ENCODE peak calls at places on chromosomes 1 and 21, in nine cellular contexts. T, Z, Q, I, S, B, R, M and C are unnamed samples. For H3K4me1 and H3K9me3, the result is how much of the 10 kb centered on the place peaks cover.

GRCh38 chr1:235888119-235888643 is 21.5 kb upstream of the LYST start:
- DNase-seq in T (no peak), Z (no peak), Q (no peak), I (no peak), S (no peak), B (no peak), R (no peak), M (no peak), C (no peak)

GRCh38 chr1:77036560-77036959 is 169.3 kb downstream of the ST6GALNAC5 start:
- DNase-seq in T (no peak), Z (no peak), Q (no peak), I (peak), S (no peak), B (no peak), R (no peak), M (no peak), C (no peak)

GRCh38 chr1:75579046-75579445 is 31.9 kb downstream of the SLC44A5 start:
- DNase-seq in T (no peak), Z (no peak), Q (no peak), I (no peak), S (no peak), B (no peak), R (no peak), M (no peak), C (no peak)

GRCh38 chr1:228668553-228669400 is 66.5 kb upstream of the RHOU start:
- DNase-seq in T (no peak), Z (peak), Q (no peak), I (no peak), S (no peak), B (no peak), R (no peak), M (peak), C (no peak)

GRCh38 chr1:54564312-54565112 is 16.5 kb downstream of the ACOT11 start:
- DNase-seq in T (no peak), Z (peak), Q (peak), I (no peak), S (peak), B (peak), R (no peak), M (no peak), C (no peak)

GRCh38 chr1:58848818-58849411 is 65.1 kb upstream of the JUN start:
- DNase-seq in T (peak), Z (peak), Q (peak), I (peak), S (peak), B (no peak), R (peak), M (peak), C (peak)

GRCh38 chr1:181033128-181033798 is 520 bp upstream of the MR1 start:
- DNase-seq in T (no peak), Z (peak), Q (no peak), I (peak), S (no peak), B (peak), R (peak), M (peak), C (peak)

GRCh38 chr1:220370041-220370700 is 97.9 kb upstream of the RAB3GAP2 start:
- DNase-seq in T (no peak), Z (no peak), Q (no peak), I (peak), S (no peak), B (no peak), R (peak), M (no peak), C (no peak)

GRCh38 chr1:152486400-152487006 is 24.1 kb upstream of the LCE5A start:
- DNase-seq in T (no peak), Z (no peak), Q (no peak), I (no peak), S (no peak), B (no peak), R (no peak), M (no peak), C (no peak)

GRCh38 chr1:53372501-53372951 is 44.7 kb upstream of the LRP8 start:
- DNase-seq in T (no peak), Z (no peak), Q (no peak), I (no peak), S (peak), B (no peak), R (no peak), M (no peak), C (no peak)

GRCh38 chr21:20998886-20999285 is 677 bp downstream of the NCAM2 start:
- DNase-seq in T (no peak), Z (no peak), Q (no peak), I (no peak), S (no peak), B (no peak), R (no peak), M (no peak), C (no peak)

DNA sequence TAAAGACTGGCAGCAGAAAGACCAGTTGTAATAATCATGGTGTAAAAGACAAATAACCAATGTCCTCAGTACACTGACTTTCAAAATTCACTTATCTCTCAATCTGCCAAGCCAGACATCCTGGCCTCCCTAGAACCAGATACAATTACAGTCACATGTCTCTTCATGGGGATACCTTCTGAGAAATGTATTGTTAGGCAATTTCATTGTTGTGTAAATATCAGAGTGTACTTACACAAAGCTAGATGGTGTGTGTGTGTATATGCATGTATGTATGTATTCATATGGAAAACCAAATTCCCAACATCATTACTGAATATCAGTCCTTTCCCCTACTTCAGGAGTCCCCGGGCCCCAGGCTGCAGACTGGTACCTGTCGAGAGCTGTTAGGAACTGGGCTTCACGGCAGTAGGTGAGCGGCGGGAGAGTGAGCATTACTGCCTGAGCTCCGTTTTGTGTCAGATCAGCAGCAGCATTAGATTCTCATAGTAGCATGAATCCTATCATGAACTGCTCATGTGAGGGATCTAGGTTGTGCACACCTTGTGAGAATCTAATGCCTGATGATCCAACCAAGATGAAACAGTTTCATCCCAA is 65.3 kb upstream of the ZNF326 start:
- DNase-seq in T (no peak), Z (no peak), Q (no peak), I (no peak), S (no peak), B (no peak), R (no peak), M (no peak), C (no peak)
- H3K4me1 ChIP-seq in T (under half), Z (under half), Q (under half), I (under half), S (under half), B (under half), R (under half), M (under half), C (under half)

GRCh38 chr1:82564338-82564737 is 763.6 kb downstream of the ADGRL2 start:
- DNase-seq in T (no peak), Z (no peak), Q (no peak), I (no peak), S (peak), B (peak), R (no peak), M (no peak), C (no peak)

GRCh38 chr1:82565146-82565545 is 764.4 kb downstream of the ADGRL2 start:
- DNase-seq in T (no peak), Z (no peak), Q (no peak), I (peak), S (no peak), B (peak), R (no peak), M (peak), C (peak)

GRCh38 chr1:82567308-82567707 is 766.6 kb downstream of the ADGRL2 start:
- DNase-seq in T (no peak), Z (no peak), Q (no peak), I (no peak), S (no peak), B (no peak), R (no peak), M (no peak), C (no peak)

GRCh38 chr1:82562448-82562847 is 761.7 kb downstream of the ADGRL2 start:
- DNase-seq in T (no peak), Z (no peak), Q (no peak), I (no peak), S (no peak), B (no peak), R (no peak), M (no peak), C (no peak)

DNA sequence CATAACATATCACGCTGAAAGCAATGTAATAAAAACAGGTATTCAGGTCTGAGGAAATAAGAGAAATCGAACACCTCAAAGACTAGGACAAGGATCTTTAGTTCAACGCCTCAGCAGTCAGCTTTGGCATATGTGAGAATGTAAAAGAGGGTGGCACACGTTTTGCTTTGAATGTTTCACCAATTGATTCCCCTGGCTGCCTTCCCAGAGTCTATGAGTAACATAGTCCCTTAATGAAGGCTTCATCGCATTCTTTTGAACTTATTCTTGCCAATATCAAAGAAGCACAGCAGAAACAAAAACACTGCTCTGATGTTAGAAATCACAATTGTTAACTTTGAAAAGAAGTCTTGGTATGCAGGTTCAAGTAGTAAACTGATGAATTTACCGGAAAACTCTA is 764.8 kb downstream of the ADGRL2 start:
- DNase-seq in T (no peak), Z (no peak), Q (no peak), I (peak), S (no peak), B (no peak), R (no peak), M (peak), C (peak)
- H3K9me3 ChIP-seq in T (under half), Z (under half), Q (under half), I (under half), S (under half), B (under half), R (under half), M (under half), C (under half)

DNA sequence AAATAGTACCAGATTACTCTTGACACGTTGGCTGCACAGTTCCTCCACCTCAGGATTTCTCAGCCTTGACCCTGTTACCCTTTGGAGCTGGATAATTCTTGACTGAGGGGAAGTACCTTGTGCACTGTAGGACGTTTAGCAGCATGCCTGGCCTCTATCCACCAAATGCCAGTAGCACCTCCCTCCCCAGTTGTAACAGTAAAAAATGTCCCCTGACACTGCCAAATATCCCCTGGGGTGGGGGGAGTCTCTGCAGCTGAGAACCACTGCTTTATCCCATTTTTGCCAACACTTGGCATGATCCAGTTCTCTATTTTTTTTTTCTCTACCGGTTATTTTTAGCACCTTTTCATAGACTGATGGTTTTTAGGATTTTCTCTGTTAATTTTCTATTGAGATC is 34.0 kb downstream of the C1orf198 start:
- DNase-seq in T (no peak), Z (no peak), Q (no peak), I (no peak), S (no peak), B (no peak), R (no peak), M (no peak), C (no peak)
- H3K4me1 ChIP-seq in T (under half), Z (under half), Q (under half), I (under half), S (under half), B (under half), R (under half), M (under half), C (under half)

GRCh38 chr1:143667730-143668129 is 304.1 kb downstream of the FAM72C start:
- DNase-seq in T (no peak), Z (no peak), Q (no peak), I (no peak), S (no peak), B (no peak), R (no peak), M (no peak), C (no peak)
- H3K9me3 ChIP-seq in T (under half), Z (under half), Q (under half), I (under half), S (under half), B (under half), R (under half), M (under half), C (under half)

GRCh38 chr21:31205412-31205811 is 138.6 kb downstream of the TIAM1 start:
- DNase-seq in T (no peak), Z (no peak), Q (no peak), I (no peak), S (no peak), B (no peak), R (no peak), M (no peak), C (no peak)
- H3K4me1 ChIP-seq in T (under half), Z (under half), Q (under half), I (under half), S (under half), B (under half), R (under half), M (under half), C (under half)

GRCh38 chr1:239456788-239457187 is 70.4 kb downstream of the CHRM3 start:
- DNase-seq in T (no peak), Z (no peak), Q (no peak), I (peak), S (no peak), B (no peak), R (no peak), M (no peak), C (no peak)

GRCh38 chr1:239457491-239458488 is 71.4 kb downstream of the CHRM3 start:
- DNase-seq in T (no peak), Z (no peak), Q (no peak), I (no peak), S (no peak), B (no peak), R (no peak), M (no peak), C (no peak)

DNA sequence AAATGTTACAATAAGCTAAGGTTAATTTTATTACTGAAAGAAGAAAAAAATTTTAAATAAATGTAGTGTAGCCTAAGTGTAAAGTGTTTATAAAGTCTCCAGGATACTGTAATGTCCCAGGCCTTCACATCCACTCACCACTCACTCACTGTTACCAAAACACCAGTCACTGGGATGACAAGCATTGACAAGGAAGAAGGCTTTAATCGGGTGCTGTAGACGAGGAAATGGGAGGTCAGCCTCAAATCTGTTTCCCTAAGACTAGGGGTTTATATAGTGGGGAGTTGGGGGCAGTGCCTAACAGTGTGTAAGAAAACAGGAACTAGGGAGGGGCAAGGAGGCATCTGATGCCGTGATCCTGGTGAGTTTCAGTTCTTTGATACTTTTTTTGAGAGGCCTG is 69.4 kb downstream of the CHRM3 start:
- DNase-seq in T (no peak), Z (no peak), Q (no peak), I (no peak), S (no peak), B (no peak), R (no peak), M (no peak), C (no peak)
- H3K9me3 ChIP-seq in T (under half), Z (under half), Q (under half), I (under half), S (under half), B (under half), R (under half), M (under half), C (under half)

GRCh38 chr1:24955161-24955560 is 25.1 kb upstream of the RUNX3 start:
- DNase-seq in T (no peak), Z (no peak), Q (no peak), I (peak), S (no peak), B (no peak), R (no peak), M (no peak), C (no peak)

GRCh38 chr1:24954022-24954421 is 23.9 kb upstream of the RUNX3 start:
- DNase-seq in T (no peak), Z (no peak), Q (no peak), I (no peak), S (no peak), B (no peak), R (no peak), M (no peak), C (no peak)

GRCh38 chr1:24954631-24955030 is 24.6 kb upstream of the RUNX3 start:
- DNase-seq in T (no peak), Z (peak), Q (no peak), I (no peak), S (no peak), B (no peak), R (no peak), M (no peak), C (no peak)

GRCh38 chr1:24957016-24957807 is 27.1 kb upstream of the RUNX3 start:
- DNase-seq in T (no peak), Z (peak), Q (no peak), I (peak), S (no peak), B (no peak), R (no peak), M (no peak), C (no peak)

GRCh38 chr1:24955779-24956365 is 25.8 kb upstream of the RUNX3 start:
- DNase-seq in T (no peak), Z (no peak), Q (no peak), I (no peak), S (no peak), B (no peak), R (no peak), M (no peak), C (no peak)
- H3K4me1 ChIP-seq in T (under half), Z (under half), Q (under half), I (under half), S (under half), B (under half), R (under half), M (under half), C (under half)

GRCh38 chr21:30486180-30486579 is 1.1 kb downstream of the KRTAP19-2 start:
- DNase-seq in T (no peak), Z (no peak), Q (no peak), I (no peak), S (no peak), B (no peak), R (no peak), M (no peak), C (no peak)
- H3K9me3 ChIP-seq in T (under half), Z (under half), Q (under half), I (under half), S (under half), B (under half), R (under half), M (under half), C (under half)

GRCh38 chr21:34813266-34813886 is 144.6 kb downstream of the CLIC6 start:
- DNase-seq in T (no peak), Z (no peak), Q (no peak), I (peak), S (no peak), B (peak), R (no peak), M (no peak), C (no peak)

GRCh38 chr21:34812510-34813265 is 143.9 kb downstream of the CLIC6 start:
- DNase-seq in T (no peak), Z (no peak), Q (no peak), I (peak), S (no peak), B (no peak), R (no peak), M (no peak), C (no peak)

GRCh38 chr21:34810786-34811185 is 142.0 kb downstream of the CLIC6 start:
- DNase-seq in T (no peak), Z (no peak), Q (no peak), I (no peak), S (no peak), B (no peak), R (no peak), M (no peak), C (no peak)

GRCh38 chr21:34809822-34810221 is 141.0 kb downstream of the CLIC6 start:
- DNase-seq in T (no peak), Z (no peak), Q (no peak), I (no peak), S (no peak), B (no peak), R (no peak), M (no peak), C (no peak)

DNA sequence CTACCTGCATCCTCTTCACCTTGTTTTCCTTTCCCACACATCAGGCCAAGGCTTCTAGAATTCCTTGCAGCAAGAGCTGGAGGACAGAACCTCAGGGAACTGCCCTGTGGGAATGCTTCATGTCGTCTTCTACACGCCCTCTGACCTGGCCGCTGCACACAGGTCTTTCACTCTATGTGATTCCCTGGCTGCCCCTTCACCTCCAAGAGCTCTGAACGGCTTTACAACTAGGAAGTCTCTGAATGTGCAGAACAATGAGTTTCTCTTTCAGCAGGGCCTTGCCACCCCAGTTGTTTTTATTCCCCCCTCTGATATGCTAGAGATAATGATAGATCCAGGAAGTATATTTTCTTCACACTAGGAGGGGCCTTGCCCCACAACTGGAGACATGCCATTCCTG is 142.6 kb downstream of the CLIC6 start:
- DNase-seq in T (no peak), Z (no peak), Q (no peak), I (no peak), S (no peak), B (no peak), R (no peak), M (no peak), C (no peak)
- H3K4me1 ChIP-seq in T (under half), Z (under half), Q (under half), I (half or more), S (under half), B (under half), R (under half), M (under half), C (under half)